ENCODE peak calls at places on chromosomes 6 and 20, in eight cellular contexts. H is lung, J is IMR-90, R is heart left ventricle, Q is NB4, M is bronchial epithelial cell, L is tibial nerve, V is cardiac muscle cell. K is an unnamed sample.

GRCh38 chr6:131807644-131808459 is at the start of gene ENPP1:
- DNase-seq in L (peak), V (peak), Q (no peak), J (peak), M (peak), R (peak), H (peak), K (peak)

GRCh38 chr6:170101281-170102035 is 189.4 kb downstream of the DLL1 start:
- DNase-seq in J (no peak), L (no peak), V (no peak), Q (no peak), M (no peak), R (no peak), H (no peak), K (no peak)

GRCh38 chr20:9202440-9203080 is 133.7 kb downstream of the PLCB4 start:
- DNase-seq in H (no peak), J (no peak), Q (no peak), L (no peak), V (no peak), M (no peak), R (no peak), K (no peak)

GRCh38 chr6:159981591-159982245 is 12.8 kb downstream of the IGF2R start:
- DNase-seq in R (peak), V (no peak), L (no peak), H (no peak), Q (peak), J (peak), M (no peak), K (peak)

GRCh38 chr6:152096863-152097496 is 289.5 kb downstream of the ESR1 start:
- DNase-seq in H (no peak), R (no peak), Q (no peak), M (peak), L (no peak), J (peak), V (no peak), K (no peak)

GRCh38 chr6:99547526-99547925 is 20.9 kb downstream of the CCNC start:
- DNase-seq in V (no peak), Q (no peak), L (no peak), J (no peak), R (no peak), H (no peak), M (no peak), K (no peak)

GRCh38 chr6:71082033-71082620 is 125.3 kb upstream of the B3GAT2 start:
- DNase-seq in L (no peak), R (no peak), Q (no peak), H (no peak), V (no peak), M (no peak), J (peak), K (no peak)

GRCh38 chr6:67886840-67887292 is 748.2 kb upstream of the ADGRB3 start:
- DNase-seq in J (no peak), H (no peak), M (no peak), L (no peak), R (no peak), V (no peak), Q (no peak), K (no peak)

GRCh38 chr6:92122746-92123145 is 1296.6 kb downstream of the EPHA7 start:
- DNase-seq in R (no peak), L (no peak), H (no peak), Q (peak), J (peak), V (peak), M (peak), K (no peak)

GRCh38 chr20:35179292-35180212 is 7.7 kb downstream of the PROCR start:
- DNase-seq in J (no peak), V (no peak), M (no peak), H (no peak), R (no peak), Q (no peak), L (no peak), K (no peak)

GRCh38 chr20:38173237-38174156 is 8.4 kb upstream of the TGM2 start:
- DNase-seq in L (no peak), M (peak), Q (peak), V (no peak), H (no peak), J (peak), R (peak), K (no peak)

GRCh38 chr6:158999154-158999668 is 791 bp downstream of the RSPH3 start:
- DNase-seq in H (no peak), M (peak), J (peak), R (no peak), V (no peak), L (peak), Q (peak), K (no peak)

GRCh38 chr20:39117486-39117885 is 155.3 kb downstream of the DHX35 start:
- DNase-seq in L (no peak), H (no peak), R (no peak), J (peak), Q (peak), M (peak), V (no peak), K (no peak)

GRCh38 chr20:15528386-15529111 is 1044.7 kb downstream of the KIF16B start:
- DNase-seq in R (no peak), J (no peak), L (no peak), V (no peak), H (no peak), M (no peak), Q (no peak), K (peak)

GRCh38 chr20:21702001-21702400 is 3.5 kb upstream of the PAX1 start:
- DNase-seq in L (no peak), Q (no peak), J (no peak), V (no peak), R (no peak), H (no peak), M (no peak), K (no peak)

GRCh38 chr6:122726649-122727048 is 52.9 kb upstream of the FABP7 start:
- DNase-seq in M (peak), Q (peak), R (no peak), L (no peak), V (peak), H (no peak), J (peak), K (no peak)

GRCh38 chr6:4860387-4860786 is 84.2 kb downstream of the CDYL start:
- DNase-seq in R (no peak), H (no peak), J (no peak), M (no peak), V (no peak), Q (no peak), L (no peak), K (no peak)

GRCh38 chr6:1715336-1715735 is 105.6 kb downstream of the FOXC1 start:
- DNase-seq in M (no peak), Q (no peak), J (no peak), L (no peak), R (no peak), H (no peak), V (no peak), K (no peak)

GRCh38 chr6:13457577-13457976 is 29.8 kb downstream of the GFOD1 start:
- DNase-seq in Q (no peak), H (no peak), J (peak), V (no peak), R (no peak), L (no peak), M (peak), K (no peak)

GRCh38 chr6:64732888-64733287 is 974.1 kb downstream of the EYS start:
- DNase-seq in J (no peak), L (no peak), H (no peak), M (peak), R (no peak), Q (no peak), V (no peak), K (no peak)

GRCh38 chr20:57389695-57390603 is 1.2 kb upstream of the RBM38 start:
- DNase-seq in V (no peak), J (no peak), M (no peak), R (peak), L (no peak), Q (peak), H (no peak), K (peak)

GRCh38 chr20:17541996-17542395 is 10.8 kb upstream of the BFSP1 start:
- DNase-seq in Q (no peak), L (no peak), M (peak), H (peak), R (no peak), V (no peak), J (peak), K (no peak)

GRCh38 chr6:39360378-39360777 is 37.9 kb upstream of the KCNK16 start:
- DNase-seq in J (no peak), V (no peak), L (no peak), H (no peak), Q (no peak), M (no peak), R (no peak), K (no peak)

GRCh38 chr6:139743629-139744028 is 369.2 kb upstream of the CITED2 start:
- DNase-seq in M (peak), J (peak), Q (no peak), L (no peak), V (no peak), H (no peak), R (no peak), K (no peak)

GRCh38 chr6:121436966-121437756 is 1.7 kb downstream of the GJA1 start:
- DNase-seq in J (peak), L (peak), R (peak), H (peak), Q (peak), V (peak), M (peak), K (no peak)

GRCh38 chr6:43759926-43760798 is 9.8 kb upstream of the VEGFA start:
- DNase-seq in L (no peak), H (peak), Q (no peak), J (no peak), R (no peak), M (no peak), V (no peak), K (no peak)

GRCh38 chr6:33205172-33206026 is 944 bp downstream of the HSD17B8 start:
- DNase-seq in J (peak), Q (peak), M (peak), V (no peak), L (no peak), H (no peak), R (no peak), K (peak)

GRCh38 chr6:133502451-133503259 is 261.5 kb downstream of the EYA4 start:
- DNase-seq in R (no peak), Q (no peak), L (no peak), H (no peak), M (peak), V (peak), J (peak), K (no peak)

GRCh38 chr20:60715172-60715571 is 536.9 kb upstream of the CDH4 start:
- DNase-seq in R (no peak), V (peak), Q (no peak), J (no peak), H (no peak), M (no peak), L (no peak), K (no peak)

GRCh38 chr6:138318741-138319375 is 58.8 kb upstream of the SMIM28 start:
- DNase-seq in H (no peak), Q (no peak), J (no peak), M (no peak), L (no peak), R (no peak), V (no peak), K (no peak)

GRCh38 chr6:144334150-144334708 is 49.1 kb downstream of the UTRN start:
- DNase-seq in V (no peak), M (no peak), H (peak), Q (peak), L (no peak), R (no peak), J (no peak), K (peak)

GRCh38 chr6:143941852-143942627 is 66.0 kb downstream of the PLAGL1 start:
- DNase-seq in H (peak), L (no peak), J (peak), R (peak), Q (peak), M (peak), V (peak), K (peak)

GRCh38 chr20:2892376-2892775 is 19.1 kb downstream of the PTPRA start:
- DNase-seq in J (no peak), V (no peak), L (no peak), M (no peak), R (no peak), Q (no peak), H (no peak), K (no peak)

GRCh38 chr20:36421641-36422040 is 115.5 kb downstream of the DLGAP4 start:
- DNase-seq in J (no peak), M (no peak), Q (no peak), V (no peak), R (no peak), L (no peak), H (no peak), K (no peak)

DNA sequence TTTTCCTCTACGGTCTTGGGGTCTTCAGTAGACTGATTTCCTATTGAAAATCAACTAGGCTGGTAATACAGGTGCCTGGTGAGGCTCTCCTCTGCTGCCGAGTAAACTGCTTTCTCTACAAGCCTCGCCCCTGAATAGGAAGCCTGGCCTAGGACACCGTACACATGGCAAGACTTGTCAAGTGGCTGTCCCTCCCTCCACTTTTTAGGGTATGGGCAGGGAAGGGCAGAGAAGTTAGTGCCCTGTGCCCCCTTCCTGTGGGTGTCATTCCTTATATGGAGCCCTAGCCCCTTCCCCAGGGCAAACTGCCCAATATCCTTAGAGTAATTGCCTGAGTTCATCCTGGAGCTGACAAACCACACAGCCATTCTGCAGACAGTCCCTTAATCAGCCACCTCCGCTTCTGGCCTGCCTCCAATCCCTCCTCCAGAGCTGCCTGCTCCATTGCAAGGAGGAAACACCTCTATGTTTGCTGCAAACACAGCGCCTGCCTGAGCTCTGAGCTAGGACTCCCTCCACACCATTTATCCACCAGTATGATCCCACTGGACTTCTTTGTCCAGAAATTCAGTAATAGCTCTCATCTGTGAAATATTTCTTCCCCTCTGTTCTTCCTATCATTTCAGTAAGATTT is 93.1 kb downstream of the CHD6 start:
- DNase-seq in V (peak), R (peak), M (peak), H (peak), Q (no peak), L (peak), J (peak), K (no peak)
- H3K4me3 ChIP-seq in V (no peak), R (peak), M (no peak), H (no peak), Q (no peak), L (no peak), J (no peak), K (no peak)

DNA sequence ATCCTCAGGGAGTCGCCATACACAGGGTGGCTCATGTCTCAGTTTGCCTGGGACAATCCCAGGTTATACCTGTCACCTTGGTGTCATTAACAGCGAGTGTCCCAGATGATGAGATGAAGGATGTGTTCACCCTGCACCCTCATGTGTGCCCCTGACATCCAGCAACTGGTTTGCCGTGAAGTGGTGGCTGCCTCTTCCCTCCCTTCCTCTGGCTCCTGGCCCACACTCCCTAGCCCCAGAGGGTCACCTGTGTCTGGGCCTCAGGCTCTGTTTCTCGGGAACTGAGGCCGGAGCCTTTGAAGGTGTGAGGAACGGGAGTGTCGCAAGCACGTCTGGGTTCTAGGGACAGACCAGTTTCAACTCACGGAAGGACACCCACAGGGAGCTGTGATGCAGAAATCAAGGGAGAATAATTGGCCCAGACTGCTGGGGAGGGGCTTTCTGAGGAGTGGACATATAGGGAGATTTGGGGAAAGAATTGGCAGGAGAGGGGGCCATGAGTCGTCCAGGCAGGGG is 35.8 kb upstream of the PHACTR3 start:
- DNase-seq in L (no peak), R (no peak), Q (peak), V (no peak), H (no peak), M (no peak), J (no peak), K (no peak)
- TF ChIP-seq CTCF in L (no peak), R (no peak), Q (no peak), V (no peak), H (no peak), M (no peak), J (no peak), K (no peak)

DNA sequence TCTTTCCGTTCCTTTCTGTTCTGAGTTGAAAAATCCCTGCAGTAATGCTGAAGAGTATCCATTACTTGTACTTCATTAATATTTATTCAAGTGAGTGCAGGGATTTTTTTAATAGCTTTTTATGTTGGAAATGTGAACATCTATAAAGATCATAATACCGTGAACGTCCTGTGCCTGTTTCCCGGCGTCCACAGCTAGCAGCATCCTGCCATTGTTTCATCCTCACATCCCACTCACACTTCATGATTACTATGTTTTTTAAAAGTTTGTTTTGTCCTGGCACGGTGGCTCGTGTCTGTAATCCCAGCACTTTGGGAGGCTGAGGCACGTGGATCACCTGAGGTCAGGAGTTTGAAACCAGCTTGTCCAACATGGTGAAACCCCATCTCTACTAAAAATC is 54.3 kb downstream of the SASH1 start:
- DNase-seq in V (no peak), Q (no peak), H (no peak), L (no peak), J (no peak), R (no peak), M (no peak), K (no peak)
- H3K4me3 ChIP-seq in V (no peak), Q (no peak), H (no peak), L (no peak), J (no peak), R (no peak), M (no peak), K (no peak)

DNA sequence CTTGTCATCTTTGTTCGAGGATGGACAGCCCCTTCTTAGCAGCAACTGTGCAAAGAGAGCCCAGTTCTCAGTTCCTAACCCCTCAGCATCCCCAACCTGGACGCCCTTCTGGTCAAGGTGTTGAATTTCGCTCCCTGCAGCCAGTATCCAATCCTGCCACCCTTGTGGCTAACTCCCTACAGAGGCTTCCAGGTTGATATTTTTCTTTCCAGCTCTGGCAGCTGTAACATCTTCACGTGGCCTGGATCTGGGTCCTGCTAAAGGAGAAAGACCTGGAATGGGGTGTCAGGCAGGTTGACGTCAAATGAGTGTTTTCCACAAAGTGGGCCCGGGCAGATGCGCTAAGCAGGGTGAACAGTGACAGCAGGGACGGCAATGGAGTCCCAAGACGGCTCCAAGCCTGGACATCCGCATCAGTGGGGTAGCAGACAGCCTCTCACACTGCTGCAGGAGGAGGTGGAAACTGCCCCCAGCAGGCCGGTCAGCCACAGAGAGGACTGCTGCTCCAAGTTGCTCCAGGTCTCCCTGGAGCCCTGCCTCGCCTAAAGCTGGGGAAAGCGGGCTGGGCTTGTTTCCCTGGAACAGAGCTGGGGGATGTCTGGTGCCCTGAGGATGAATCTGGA is 1.0 kb upstream of the YTHDF1 start:
- DNase-seq in V (no peak), Q (no peak), J (no peak), H (no peak), M (no peak), R (no peak), L (no peak), K (no peak)
- TF ChIP-seq CTCF in V (no peak), Q (no peak), J (no peak), H (no peak), M (no peak), R (no peak), L (no peak), K (no peak)

DNA sequence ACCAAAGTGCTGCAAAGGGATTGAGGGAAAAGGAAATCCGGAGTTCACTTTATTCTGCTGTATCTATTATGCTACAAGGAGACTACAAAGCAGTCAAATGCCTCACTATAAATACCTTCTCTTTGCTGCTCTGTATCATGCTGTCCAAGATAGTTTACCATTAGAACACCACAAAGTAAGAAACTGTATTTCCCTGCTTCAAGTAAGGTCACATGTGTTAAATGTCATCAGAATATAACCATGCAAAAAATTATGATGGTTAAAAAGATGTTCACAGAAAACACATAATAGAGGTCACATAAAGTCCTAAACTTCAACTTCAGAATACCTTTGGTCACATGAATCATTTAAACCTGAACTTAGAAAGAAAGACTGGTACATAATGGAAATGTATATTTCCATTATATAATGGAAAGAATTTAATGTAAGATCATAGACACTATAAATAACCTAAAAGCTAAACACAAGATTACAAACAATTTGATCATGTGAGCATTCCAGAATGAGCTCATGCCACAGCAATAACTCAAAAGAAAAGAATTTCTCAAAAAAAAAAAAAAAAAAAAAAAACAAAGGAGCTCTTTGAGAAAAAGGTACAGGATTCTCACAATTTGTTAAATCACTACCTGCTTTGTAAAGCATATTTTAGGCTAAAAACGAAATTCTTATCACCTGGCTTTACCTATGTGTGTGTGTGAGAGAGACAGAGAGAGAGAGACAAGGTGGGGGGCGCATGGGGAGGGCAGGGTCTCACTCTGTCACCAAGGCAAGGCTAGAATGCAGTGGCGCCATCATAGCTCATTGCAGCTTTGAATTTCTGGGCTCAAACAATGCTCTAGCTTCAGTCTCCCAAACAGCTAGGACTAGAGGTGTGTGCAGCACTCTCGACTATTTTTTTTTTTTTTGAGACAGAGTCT is 58.7 kb downstream of the KIF13A start:
- DNase-seq in H (no peak), Q (no peak), L (no peak), V (no peak), J (peak), R (no peak), M (peak), K (no peak)
- H3K4me3 ChIP-seq in H (no peak), Q (no peak), L (no peak), V (no peak), J (no peak), R (no peak), M (no peak), K (no peak)

GRCh38 chr6:60754879-60755278 is 1531.1 kb downstream of the KHDRBS2 start:
- DNase-seq in J (no peak), R (no peak), H (no peak), M (no peak), V (peak), Q (no peak), L (no peak), K (no peak)
- TF ChIP-seq CTCF in J (no peak), R (no peak), H (no peak), M (peak), V (no peak), Q (no peak), L (no peak), K (no peak)